ENCODE peak calls at places on chromosomes 2 and 18, in four cellular contexts. P is cardiac fibroblast, U is Caco-2, V is brain microvascular endothelial cell. X is an unnamed sample.

GRCh38 chr2:18309188-18309587 is 251.3 kb downstream of the RDH14 start:
- DNase-seq in P (no peak), U (no peak), V (no peak), X (no peak)

GRCh38 chr2:71933467-71934319 is 214.0 kb downstream of the CYP26B1 start:
- DNase-seq in U (peak; percentile 53), P (peak; percentile 69), V (peak; percentile 40), X (no peak)

GRCh38 chr2:238207006-238207405 is 3.5 kb upstream of the ILKAP start:
- DNase-seq in V (no peak), P (no peak), U (no peak), X (no peak)

GRCh38 chr2:176079285-176079830 is 4.4 kb downstream of the EVX2 start:
- DNase-seq in P (no peak), U (no peak), V (no peak), X (no peak)

GRCh38 chr18:435940-436339 is 64.6 kb downstream of the COLEC12 start:
- DNase-seq in P (no peak), V (no peak), U (no peak), X (no peak)

GRCh38 chr2:187307606-187308005 is 140.4 kb downstream of the CALCRL start:
- DNase-seq in P (peak; percentile 61), V (no peak), U (no peak), X (no peak)

GRCh38 chr18:2971741-2972552 is 41.0 kb downstream of the LPIN2 start:
- DNase-seq in U (no peak), V (peak; percentile 76), P (no peak), X (peak; percentile 82)

GRCh38 chr2:20450201-20451108 is 3.6 kb downstream of the RHOB start:
- DNase-seq in P (peak; percentile 95), V (peak; percentile 78), U (no peak), X (no peak)

GRCh38 chr18:59054892-59055291 is 84.8 kb upstream of the SEC11C start:
- DNase-seq in P (peak; percentile 36), V (no peak), U (no peak), X (no peak)

GRCh38 chr2:240366901-240367300 is 68.6 kb upstream of the GPC1 start:
- DNase-seq in U (no peak), P (no peak), V (no peak), X (no peak)
- H3K4me3 ChIP-seq in U (no peak overlapping the region), P (no peak overlapping the region), V (no peak overlapping the region), X (no peak overlapping the region)

GRCh38 chr2:207438414-207439126 is 91.2 kb upstream of the CREB1 start:
- DNase-seq in V (no peak), P (no peak), U (no peak), X (no peak)
- H3K4me3 ChIP-seq in V (no peak overlapping the region), P (no peak overlapping the region), U (no peak overlapping the region), X (no peak overlapping the region)

DNA sequence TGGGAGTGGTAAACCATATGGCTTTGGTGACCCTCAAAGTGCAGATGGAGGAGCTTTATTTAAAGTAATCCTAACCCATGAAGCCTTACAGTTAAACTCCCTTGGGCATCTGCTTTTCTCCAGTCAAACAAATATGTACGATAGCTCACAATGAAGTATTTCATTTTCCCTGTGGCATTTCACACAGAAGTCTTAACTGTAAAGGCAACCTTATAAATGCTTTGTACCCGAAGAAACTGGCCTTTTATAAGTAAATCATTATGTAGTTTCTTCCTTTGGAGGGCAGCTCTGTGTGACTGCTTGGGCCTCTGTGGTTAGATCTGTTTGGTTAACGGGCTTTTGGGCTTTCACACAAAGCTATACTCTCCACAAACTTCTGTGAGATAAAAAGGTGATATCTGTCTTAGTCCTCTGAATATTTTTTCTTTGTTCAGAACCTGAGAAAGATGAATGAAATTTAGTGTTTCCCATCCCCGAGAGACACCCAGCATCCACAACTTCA is 46.6 kb downstream of the SCN1A start:
- DNase-seq in P (no peak), U (no peak), V (no peak), X (peak; percentile 1)
- H3K4me3 ChIP-seq in P (no peak overlapping the region), U (no peak overlapping the region), V (no peak overlapping the region), X (no peak overlapping the region)

GRCh38 chr2:16507655-16508054 is 158.0 kb downstream of the CYRIA start:
- DNase-seq in U (no peak), V (no peak), P (no peak), X (no peak)
- H3K4me3 ChIP-seq in U (peak overlapping the region; percentile 26), V (peak overlapping the region; percentile 12), P (no peak overlapping the region), X (no peak overlapping the region)

DNA sequence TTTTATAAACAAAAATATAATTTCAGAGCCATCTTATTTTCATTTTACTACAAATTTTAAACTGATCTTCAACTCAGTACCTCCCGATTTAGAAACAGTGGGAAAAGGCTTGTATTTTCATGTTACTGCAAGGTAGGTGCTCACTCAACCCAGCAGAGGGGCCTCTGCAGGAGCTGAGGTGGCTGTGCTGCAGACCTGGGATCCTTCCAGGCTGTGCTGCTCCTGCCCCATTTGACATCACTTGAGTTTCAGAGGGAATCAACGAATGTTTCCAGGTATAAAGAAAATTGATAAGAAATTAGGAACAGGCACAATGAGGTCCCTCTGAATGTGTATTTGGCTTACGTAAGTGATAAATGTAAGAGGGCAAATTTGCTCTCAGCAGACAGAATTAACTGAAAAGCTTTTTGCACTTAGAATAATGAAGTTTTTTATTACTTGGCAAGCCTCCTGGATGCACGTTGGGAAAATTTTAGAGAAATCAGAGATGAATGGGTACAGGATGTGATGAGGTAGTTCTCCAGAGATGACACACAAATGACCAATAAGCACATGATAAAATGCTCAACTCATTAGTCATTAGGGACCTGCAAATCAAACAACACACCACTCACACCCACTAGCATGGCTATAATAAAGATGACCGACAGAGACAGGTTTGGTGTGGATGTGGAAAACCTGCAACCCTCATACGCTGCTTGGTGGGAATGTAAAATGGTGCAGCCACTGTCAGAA is 114.0 kb downstream of the NOL10 start:
- DNase-seq in V (peak; percentile 73), P (peak; percentile 56), U (no peak), X (no peak)
- H3K4me3 ChIP-seq in V (no peak overlapping the region), P (no peak overlapping the region), U (no peak overlapping the region), X (no peak overlapping the region)